ENCODE peak calls at places on chromosomes 7 and 10, in seven cellular contexts. One of them, this sample, is unnamed.

GRCh38 chr7:139777304-139777890 is 401 bp downstream of the HIPK2 start:
- DNase-seq in spleen: peak; percentile 90
- DNase-seq in IMR-90: no peak
- DNase-seq in stomach: peak; percentile 53
- DNase-seq in cardiac muscle cell: peak; percentile 51
- DNase-seq in osteoblast: peak; percentile 95
- DNase-seq in right lobe of liver: peak; percentile 59
- DNase-seq in this sample: no peak

GRCh38 chr10:5146920-5147254 is 38.1 kb downstream of the AKR1C8 start:
- DNase-seq in spleen: no peak
- DNase-seq in IMR-90: no peak
- DNase-seq in stomach: peak; percentile 49
- DNase-seq in cardiac muscle cell: no peak
- DNase-seq in osteoblast: no peak
- DNase-seq in right lobe of liver: no peak
- DNase-seq in this sample: no peak

GRCh38 chr10:3902054-3902808 is 117.2 kb upstream of the KLF6 start:
- DNase-seq in spleen: peak; percentile 88
- DNase-seq in IMR-90: no peak
- DNase-seq in stomach: no peak
- DNase-seq in cardiac muscle cell: peak; percentile 33
- DNase-seq in osteoblast: no peak
- DNase-seq in right lobe of liver: no peak
- DNase-seq in this sample: no peak

GRCh38 chr7:112770051-112770450 is 20.1 kb downstream of the TMEM168 start:
- DNase-seq in spleen: no peak
- DNase-seq in IMR-90: no peak
- DNase-seq in stomach: no peak
- DNase-seq in cardiac muscle cell: no peak
- DNase-seq in osteoblast: no peak
- DNase-seq in right lobe of liver: no peak
- DNase-seq in this sample: no peak

GRCh38 chr7:157615101-157615817 is 278.5 kb downstream of the DNAJB6 start:
- DNase-seq in spleen: no peak
- DNase-seq in IMR-90: peak; percentile 13
- DNase-seq in stomach: no peak
- DNase-seq in cardiac muscle cell: peak; percentile 46
- DNase-seq in osteoblast: peak; percentile 52
- DNase-seq in right lobe of liver: no peak
- DNase-seq in this sample: no peak

GRCh38 chr7:2616973-2617709 is 14.6 kb upstream of the TTYH3 start:
- DNase-seq in spleen: no peak
- DNase-seq in IMR-90: no peak
- DNase-seq in stomach: no peak
- DNase-seq in cardiac muscle cell: no peak
- DNase-seq in osteoblast: no peak
- DNase-seq in right lobe of liver: no peak
- DNase-seq in this sample: no peak

GRCh38 chr10:62109532-62110293 is 158.9 kb downstream of the RTKN2 start:
- DNase-seq in spleen: no peak
- DNase-seq in IMR-90: no peak
- DNase-seq in stomach: no peak
- DNase-seq in cardiac muscle cell: no peak
- DNase-seq in osteoblast: no peak
- DNase-seq in right lobe of liver: no peak
- DNase-seq in this sample: no peak

GRCh38 chr10:132076578-132077081 is 10.9 kb downstream of the JAKMIP3 start:
- DNase-seq in spleen: no peak
- DNase-seq in IMR-90: no peak
- DNase-seq in stomach: no peak
- DNase-seq in cardiac muscle cell: no peak
- DNase-seq in osteoblast: no peak
- DNase-seq in right lobe of liver: no peak
- DNase-seq in this sample: no peak

GRCh38 chr7:41006591-41006990 is 696.3 kb downstream of the INHBA start:
- DNase-seq in spleen: no peak
- DNase-seq in IMR-90: peak; percentile 44
- DNase-seq in stomach: no peak
- DNase-seq in cardiac muscle cell: peak; percentile 40
- DNase-seq in osteoblast: no peak
- DNase-seq in right lobe of liver: no peak
- DNase-seq in this sample: no peak

GRCh38 chr10:48289652-48290238 is 15.2 kb upstream of the FRMPD2 start:
- DNase-seq in spleen: no peak
- DNase-seq in IMR-90: peak; percentile 40
- DNase-seq in stomach: peak; percentile 66
- DNase-seq in cardiac muscle cell: peak; percentile 65
- DNase-seq in osteoblast: no peak
- DNase-seq in right lobe of liver: no peak
- DNase-seq in this sample: no peak

GRCh38 chr10:11874568-11875182 is 51.5 kb downstream of the PROSER2 start:
- DNase-seq in spleen: peak; percentile 59
- DNase-seq in IMR-90: peak; percentile 12
- DNase-seq in stomach: peak; percentile 47
- DNase-seq in cardiac muscle cell: peak; percentile 96
- DNase-seq in osteoblast: peak; percentile 92
- DNase-seq in right lobe of liver: peak; percentile 72
- DNase-seq in this sample: no peak

GRCh38 chr7:23471090-23471859 is 984 bp upstream of the IGF2BP3 start:
- DNase-seq in spleen: peak; percentile 77
- DNase-seq in IMR-90: peak; percentile 68
- DNase-seq in stomach: no peak
- DNase-seq in cardiac muscle cell: peak; percentile 82
- DNase-seq in osteoblast: peak; percentile 93
- DNase-seq in right lobe of liver: no peak
- DNase-seq in this sample: no peak

GRCh38 chr10:62045765-62046521 is 144.4 kb downstream of the ARID5B start:
- DNase-seq in spleen: no peak
- DNase-seq in IMR-90: peak; percentile 95
- DNase-seq in stomach: no peak
- DNase-seq in cardiac muscle cell: peak; percentile 93
- DNase-seq in osteoblast: peak; percentile 49
- DNase-seq in right lobe of liver: peak; percentile 57
- DNase-seq in this sample: no peak

GRCh38 chr10:44396671-44397191 is 11.8 kb upstream of the CXCL12 start:
- DNase-seq in spleen: peak; percentile 64
- DNase-seq in IMR-90: no peak
- DNase-seq in stomach: no peak
- DNase-seq in cardiac muscle cell: no peak
- DNase-seq in osteoblast: peak; percentile 55
- DNase-seq in right lobe of liver: no peak
- DNase-seq in this sample: no peak

GRCh38 chr7:155144371-155144770 is 74.2 kb downstream of the HTR5A start:
- DNase-seq in spleen: no peak
- DNase-seq in IMR-90: no peak
- DNase-seq in stomach: no peak
- DNase-seq in cardiac muscle cell: no peak
- DNase-seq in osteoblast: no peak
- DNase-seq in right lobe of liver: no peak
- DNase-seq in this sample: no peak

GRCh38 chr7:155145477-155146255 is 75.5 kb downstream of the HTR5A start:
- DNase-seq in spleen: no peak
- DNase-seq in IMR-90: no peak
- DNase-seq in stomach: no peak
- DNase-seq in cardiac muscle cell: no peak
- DNase-seq in osteoblast: no peak
- DNase-seq in right lobe of liver: no peak
- DNase-seq in this sample: no peak

GRCh38 chr7:155147172-155147571 is 77.0 kb downstream of the HTR5A start:
- DNase-seq in spleen: no peak
- DNase-seq in IMR-90: no peak
- DNase-seq in stomach: no peak
- DNase-seq in cardiac muscle cell: no peak
- DNase-seq in osteoblast: no peak
- DNase-seq in right lobe of liver: no peak
- DNase-seq in this sample: no peak

GRCh38 chr7:155141562-155141961 is 71.4 kb downstream of the HTR5A start:
- DNase-seq in spleen: no peak
- DNase-seq in IMR-90: no peak
- DNase-seq in stomach: no peak
- DNase-seq in cardiac muscle cell: no peak
- DNase-seq in osteoblast: no peak
- DNase-seq in right lobe of liver: no peak
- DNase-seq in this sample: no peak

DNA sequence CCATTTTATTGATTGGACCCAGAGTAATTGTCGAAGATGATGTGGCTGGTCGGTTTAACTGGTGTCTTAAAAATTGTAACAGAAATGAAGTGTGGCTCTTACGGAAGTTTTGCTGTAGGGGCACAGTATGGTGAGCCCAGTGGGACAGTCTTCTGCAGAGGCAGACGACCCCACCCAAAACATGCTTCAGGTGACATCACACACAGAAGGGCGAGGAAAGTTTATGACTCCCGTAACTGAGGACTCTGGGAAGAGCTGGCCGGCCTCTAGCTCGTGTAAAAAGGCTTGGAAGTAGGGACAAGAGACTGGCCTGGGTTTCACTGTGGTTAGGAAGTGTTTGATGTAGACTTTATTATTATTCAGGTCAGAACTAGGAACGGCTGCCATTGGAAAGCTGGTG is 73.3 kb downstream of the HTR5A start:
- DNase-seq in spleen: no peak
- DNase-seq in IMR-90: no peak
- DNase-seq in stomach: no peak
- DNase-seq in cardiac muscle cell: no peak
- DNase-seq in osteoblast: no peak
- DNase-seq in right lobe of liver: no peak
- DNase-seq in this sample: no peak
- H3K36me3 ChIP-seq in spleen: no peaks in the 10 kb centered on the region
- H3K36me3 ChIP-seq in IMR-90: no peaks in the 10 kb centered on the region
- H3K36me3 ChIP-seq in stomach: no peaks in the 10 kb centered on the region
- H3K36me3 ChIP-seq in cardiac muscle cell: no peaks in the 10 kb centered on the region
- H3K36me3 ChIP-seq in osteoblast: no peaks in the 10 kb centered on the region
- H3K36me3 ChIP-seq in right lobe of liver: no peaks in the 10 kb centered on the region
- H3K36me3 ChIP-seq in this sample: no peaks in the 10 kb centered on the region

GRCh38 chr10:121478590-121478989 is 119.7 kb downstream of the FGFR2 start:
- DNase-seq in spleen: no peak
- DNase-seq in IMR-90: no peak
- DNase-seq in stomach: no peak
- DNase-seq in cardiac muscle cell: no peak
- DNase-seq in osteoblast: no peak
- DNase-seq in right lobe of liver: no peak
- DNase-seq in this sample: no peak

GRCh38 chr10:121485443-121486139 is 112.7 kb downstream of the FGFR2 start:
- DNase-seq in spleen: no peak
- DNase-seq in IMR-90: no peak
- DNase-seq in stomach: no peak
- DNase-seq in cardiac muscle cell: no peak
- DNase-seq in osteoblast: no peak
- DNase-seq in right lobe of liver: no peak
- DNase-seq in this sample: no peak

GRCh38 chr10:121486906-121487305 is 111.3 kb downstream of the FGFR2 start:
- DNase-seq in spleen: no peak
- DNase-seq in IMR-90: no peak
- DNase-seq in stomach: no peak
- DNase-seq in cardiac muscle cell: no peak
- DNase-seq in osteoblast: no peak
- DNase-seq in right lobe of liver: no peak
- DNase-seq in this sample: no peak

GRCh38 chr10:121481222-121481621 is 117.0 kb downstream of the FGFR2 start:
- DNase-seq in spleen: no peak
- DNase-seq in IMR-90: no peak
- DNase-seq in stomach: no peak
- DNase-seq in cardiac muscle cell: peak; percentile 53
- DNase-seq in osteoblast: no peak
- DNase-seq in right lobe of liver: no peak
- DNase-seq in this sample: no peak

DNA sequence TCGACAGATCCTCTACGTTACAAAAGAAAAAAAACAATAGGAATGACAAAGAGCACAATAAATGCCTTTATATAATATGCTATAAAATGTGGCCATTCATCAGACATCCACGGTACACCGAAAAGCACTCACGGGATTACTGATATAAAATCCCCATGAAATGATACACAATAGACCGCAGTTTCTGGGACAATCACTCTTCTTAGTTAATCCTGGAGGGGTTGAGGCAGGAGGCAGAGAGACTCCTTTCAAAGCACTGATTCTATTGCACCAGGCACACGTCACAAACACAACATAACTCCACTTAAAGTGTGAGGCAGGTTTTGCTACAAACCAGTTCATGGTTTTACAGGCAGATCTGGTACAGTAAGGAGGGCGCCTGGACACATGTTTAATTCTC is 113.8 kb downstream of the FGFR2 start:
- DNase-seq in spleen: no peak
- DNase-seq in IMR-90: no peak
- DNase-seq in stomach: no peak
- DNase-seq in cardiac muscle cell: no peak
- DNase-seq in osteoblast: no peak
- DNase-seq in right lobe of liver: no peak
- DNase-seq in this sample: no peak
- H3K27ac ChIP-seq in spleen: no peak overlapping the region
- H3K27ac ChIP-seq in IMR-90: no peak overlapping the region
- H3K27ac ChIP-seq in stomach: no peak overlapping the region
- H3K27ac ChIP-seq in cardiac muscle cell: no peak overlapping the region
- H3K27ac ChIP-seq in osteoblast: no peak overlapping the region
- H3K27ac ChIP-seq in right lobe of liver: no peak overlapping the region
- H3K27ac ChIP-seq in this sample: no peak overlapping the region

DNA sequence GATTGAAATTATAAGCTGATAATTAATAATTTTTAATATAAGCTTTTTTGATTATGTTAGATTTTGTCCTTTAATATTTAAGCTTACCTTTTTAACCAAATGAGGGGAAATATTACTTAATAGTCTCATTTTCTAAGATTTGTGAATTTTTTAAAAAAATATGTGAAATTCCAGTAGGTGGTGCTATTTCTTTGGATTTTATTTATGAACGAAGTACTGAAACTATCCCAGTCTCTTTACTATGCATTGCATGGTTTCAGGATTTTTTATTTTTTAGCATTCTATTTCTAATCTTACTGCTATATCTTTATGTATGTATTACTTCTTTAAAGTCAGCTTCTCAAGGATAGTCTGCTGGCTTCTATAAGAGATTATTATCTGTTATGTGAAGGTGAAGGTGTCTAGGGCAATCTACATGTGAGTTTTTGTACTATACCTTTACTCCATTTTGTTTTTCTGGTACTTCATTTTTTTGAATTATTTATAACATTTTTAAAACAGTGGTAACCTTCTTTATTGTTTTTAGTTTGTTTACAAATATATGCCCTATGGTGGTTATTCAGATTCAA is 78.3 kb downstream of the ATRNL1 start:
- DNase-seq in spleen: no peak
- DNase-seq in IMR-90: no peak
- DNase-seq in stomach: no peak
- DNase-seq in cardiac muscle cell: peak; percentile 15
- DNase-seq in osteoblast: no peak
- DNase-seq in right lobe of liver: no peak
- DNase-seq in this sample: no peak
- TF ChIP-seq CTCF in spleen: no peak
- TF ChIP-seq CTCF in IMR-90: peak; percentile 49
- TF ChIP-seq CTCF in stomach: peak; percentile 17
- TF ChIP-seq CTCF in cardiac muscle cell: peak; percentile 35
- TF ChIP-seq CTCF in osteoblast: peak; percentile 46
- TF ChIP-seq CTCF in right lobe of liver: peak; percentile 39
- TF ChIP-seq CTCF in this sample: no peak

DNA sequence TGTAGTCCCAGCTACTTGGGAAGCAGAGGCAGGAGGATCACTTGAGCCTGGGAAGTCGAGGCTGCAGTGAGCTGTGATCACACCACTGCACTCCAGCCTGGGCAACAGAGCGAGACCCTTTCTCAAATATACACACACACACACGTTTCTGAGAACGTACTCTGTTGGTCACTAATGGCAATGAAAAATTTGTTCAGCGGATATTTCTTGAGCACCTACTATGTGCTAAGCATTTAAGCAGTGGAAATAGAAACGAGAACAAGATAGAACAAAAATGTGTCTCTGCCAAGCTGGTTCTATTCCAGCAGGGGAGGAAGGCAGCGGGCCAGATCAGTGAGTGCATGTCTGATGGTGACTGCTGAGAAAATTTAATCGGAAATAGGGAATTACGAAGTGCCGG is 8.7 kb downstream of the ARPC1B start:
- DNase-seq in spleen: no peak
- DNase-seq in IMR-90: no peak
- DNase-seq in stomach: no peak
- DNase-seq in cardiac muscle cell: no peak
- DNase-seq in osteoblast: no peak
- DNase-seq in right lobe of liver: no peak
- DNase-seq in this sample: no peak
- H3K36me3 ChIP-seq in spleen: no peaks in the 10 kb centered on the region
- H3K36me3 ChIP-seq in IMR-90: peaks cover 18% of the 10 kb centered on the region
- H3K36me3 ChIP-seq in stomach: peaks cover 20% of the 10 kb centered on the region
- H3K36me3 ChIP-seq in cardiac muscle cell: no peaks in the 10 kb centered on the region
- H3K36me3 ChIP-seq in osteoblast: peaks cover 45% of the 10 kb centered on the region
- H3K36me3 ChIP-seq in right lobe of liver: no peaks in the 10 kb centered on the region
- H3K36me3 ChIP-seq in this sample: no peaks in the 10 kb centered on the region

This sample was measured in gastrocnemius medialis.